ENCODE peak calls at places on chromosomes 12 and 14, in six cellular contexts. One of them, this sample, is unnamed.

GRCh38 chr14:51644215-51644969 is 7.3 kb upstream of the FRMD6 start:
- DNase-seq in NB4: no peak
- DNase-seq in nephron progenitor cell: no peak
- DNase-seq in colonic mucosa: no peak
- DNase-seq in WTC11: no peak
- DNase-seq in Calu3: no peak
- DNase-seq in this sample: no peak

GRCh38 chr12:72075891-72076557 is 137.4 kb downstream of the TPH2 start:
- DNase-seq in NB4: no peak
- DNase-seq in nephron progenitor cell: no peak
- DNase-seq in colonic mucosa: no peak
- DNase-seq in WTC11: no peak
- DNase-seq in Calu3: no peak
- DNase-seq in this sample: no peak

GRCh38 chr14:25049127-25049558 is 804 bp downstream of the STXBP6 start:
- DNase-seq in NB4: no peak
- DNase-seq in nephron progenitor cell: peak; percentile 22
- DNase-seq in colonic mucosa: peak; percentile 45
- DNase-seq in WTC11: no peak
- DNase-seq in Calu3: no peak
- DNase-seq in this sample: no peak

GRCh38 chr14:75143761-75144527 is 17.1 kb upstream of the NEK9 start:
- DNase-seq in NB4: no peak
- DNase-seq in nephron progenitor cell: no peak
- DNase-seq in colonic mucosa: no peak
- DNase-seq in WTC11: no peak
- DNase-seq in Calu3: no peak
- DNase-seq in this sample: no peak

GRCh38 chr12:66915312-66915904 is 236.5 kb upstream of the GRIP1 start:
- DNase-seq in NB4: no peak
- DNase-seq in nephron progenitor cell: no peak
- DNase-seq in colonic mucosa: no peak
- DNase-seq in WTC11: no peak
- DNase-seq in Calu3: no peak
- DNase-seq in this sample: no peak

GRCh38 chr14:98270201-98270600 is 1001.8 kb downstream of the BCL11B start:
- DNase-seq in NB4: no peak
- DNase-seq in nephron progenitor cell: no peak
- DNase-seq in colonic mucosa: no peak
- DNase-seq in WTC11: no peak
- DNase-seq in Calu3: no peak
- DNase-seq in this sample: no peak

GRCh38 chr14:88791629-88792571 is 853 bp downstream of the EML5 start:
- DNase-seq in NB4: peak; percentile 3
- DNase-seq in nephron progenitor cell: peak; percentile 13
- DNase-seq in colonic mucosa: peak; percentile 30
- DNase-seq in WTC11: peak; percentile 18
- DNase-seq in Calu3: peak; percentile 12
- DNase-seq in this sample: peak; percentile 5

GRCh38 chr12:26936559-26937442 is 980 bp downstream of the INTS13 start:
- DNase-seq in NB4: peak; percentile 70
- DNase-seq in nephron progenitor cell: no peak
- DNase-seq in colonic mucosa: no peak
- DNase-seq in WTC11: no peak
- DNase-seq in Calu3: no peak
- DNase-seq in this sample: no peak

GRCh38 chr12:98516184-98516873 is 939 bp downstream of the TMPO start:
- DNase-seq in NB4: peak; percentile 99
- DNase-seq in nephron progenitor cell: peak; percentile 73
- DNase-seq in colonic mucosa: peak; percentile 86
- DNase-seq in WTC11: peak; percentile 72
- DNase-seq in Calu3: peak; percentile 86
- DNase-seq in this sample: peak; percentile 86

GRCh38 chr12:105418232-105418631 is 87.7 kb downstream of the C12orf75 start:
- DNase-seq in NB4: no peak
- DNase-seq in nephron progenitor cell: no peak
- DNase-seq in colonic mucosa: no peak
- DNase-seq in WTC11: no peak
- DNase-seq in Calu3: peak; percentile 44
- DNase-seq in this sample: no peak

GRCh38 chr12:68805592-68806120 is 2.3 kb upstream of the MDM2 start:
- DNase-seq in NB4: no peak
- DNase-seq in nephron progenitor cell: no peak
- DNase-seq in colonic mucosa: no peak
- DNase-seq in WTC11: no peak
- DNase-seq in Calu3: no peak
- DNase-seq in this sample: no peak

GRCh38 chr14:56341766-56342418 is 223.7 kb downstream of the PELI2 start:
- DNase-seq in NB4: no peak
- DNase-seq in nephron progenitor cell: peak; percentile 23
- DNase-seq in colonic mucosa: no peak
- DNase-seq in WTC11: no peak
- DNase-seq in Calu3: no peak
- DNase-seq in this sample: no peak

GRCh38 chr14:92670177-92670576 is 78.2 kb downstream of the LGMN start:
- DNase-seq in NB4: peak; percentile 52
- DNase-seq in nephron progenitor cell: no peak
- DNase-seq in colonic mucosa: no peak
- DNase-seq in WTC11: no peak
- DNase-seq in Calu3: no peak
- DNase-seq in this sample: no peak

GRCh38 chr12:38949363-38949762 is 44.0 kb upstream of the CPNE8 start:
- DNase-seq in NB4: no peak
- DNase-seq in nephron progenitor cell: no peak
- DNase-seq in colonic mucosa: no peak
- DNase-seq in WTC11: no peak
- DNase-seq in Calu3: no peak
- DNase-seq in this sample: no peak

GRCh38 chr12:99009654-99010296 is 364.7 kb downstream of the APAF1 start:
- DNase-seq in NB4: no peak
- DNase-seq in nephron progenitor cell: no peak
- DNase-seq in colonic mucosa: no peak
- DNase-seq in WTC11: no peak
- DNase-seq in Calu3: no peak
- DNase-seq in this sample: no peak

GRCh38 chr12:122167328-122167925 is 6.6 kb downstream of the IL31 start:
- DNase-seq in NB4: no peak
- DNase-seq in nephron progenitor cell: no peak
- DNase-seq in colonic mucosa: no peak
- DNase-seq in WTC11: no peak
- DNase-seq in Calu3: no peak
- DNase-seq in this sample: no peak

GRCh38 chr14:20624495-20625070 is 16.9 kb downstream of the OR6S1 start:
- DNase-seq in NB4: peak; percentile 96
- DNase-seq in nephron progenitor cell: peak; percentile 68
- DNase-seq in colonic mucosa: peak; percentile 86
- DNase-seq in WTC11: peak; percentile 76
- DNase-seq in Calu3: peak; percentile 69
- DNase-seq in this sample: peak; percentile 56

GRCh38 chr14:52325126-52325525 is 11.0 kb downstream of the PTGER2 start:
- DNase-seq in NB4: peak; percentile 68
- DNase-seq in nephron progenitor cell: no peak
- DNase-seq in colonic mucosa: no peak
- DNase-seq in WTC11: no peak
- DNase-seq in Calu3: no peak
- DNase-seq in this sample: peak; percentile 72

GRCh38 chr14:103625361-103626095 is 3.5 kb upstream of the KLC1 start:
- DNase-seq in NB4: peak; percentile 61
- DNase-seq in nephron progenitor cell: no peak
- DNase-seq in colonic mucosa: peak; percentile 19
- DNase-seq in WTC11: no peak
- DNase-seq in Calu3: no peak
- DNase-seq in this sample: no peak

GRCh38 chr12:54593135-54593534 is 4.7 kb upstream of the PPP1R1A start:
- DNase-seq in NB4: peak; percentile 76
- DNase-seq in nephron progenitor cell: no peak
- DNase-seq in colonic mucosa: no peak
- DNase-seq in WTC11: no peak
- DNase-seq in Calu3: no peak
- DNase-seq in this sample: no peak

GRCh38 chr12:65605019-65605418 is 219.3 kb upstream of the HMGA2 start:
- DNase-seq in NB4: no peak
- DNase-seq in nephron progenitor cell: no peak
- DNase-seq in colonic mucosa: no peak
- DNase-seq in WTC11: no peak
- DNase-seq in Calu3: no peak
- DNase-seq in this sample: no peak

GRCh38 chr14:94539181-94539580 is 22.1 kb upstream of the SERPINA4 start:
- DNase-seq in NB4: no peak
- DNase-seq in nephron progenitor cell: no peak
- DNase-seq in colonic mucosa: no peak
- DNase-seq in WTC11: no peak
- DNase-seq in Calu3: no peak
- DNase-seq in this sample: no peak

GRCh38 chr14:96911499-96912130 is 114.4 kb downstream of the VRK1 start:
- DNase-seq in NB4: no peak
- DNase-seq in nephron progenitor cell: no peak
- DNase-seq in colonic mucosa: no peak
- DNase-seq in WTC11: no peak
- DNase-seq in Calu3: no peak
- DNase-seq in this sample: no peak

GRCh38 chr12:117408161-117408791 is 46.9 kb upstream of the NOS1 start:
- DNase-seq in NB4: no peak
- DNase-seq in nephron progenitor cell: no peak
- DNase-seq in colonic mucosa: peak; percentile 19
- DNase-seq in WTC11: no peak
- DNase-seq in Calu3: no peak
- DNase-seq in this sample: no peak

GRCh38 chr12:9787340-9787737 is 26.6 kb upstream of the CD69 start:
- DNase-seq in NB4: no peak
- DNase-seq in nephron progenitor cell: no peak
- DNase-seq in colonic mucosa: no peak
- DNase-seq in WTC11: no peak
- DNase-seq in Calu3: no peak
- DNase-seq in this sample: no peak

GRCh38 chr14:37597538-37598084 is 2.2 kb downstream of the TTC6 start:
- DNase-seq in NB4: no peak
- DNase-seq in nephron progenitor cell: peak; percentile 53
- DNase-seq in colonic mucosa: peak; percentile 78
- DNase-seq in WTC11: peak; percentile 72
- DNase-seq in Calu3: no peak
- DNase-seq in this sample: no peak

GRCh38 chr14:63308723-63309317 is 9.9 kb downstream of the GPHB5 start:
- DNase-seq in NB4: peak; percentile 12
- DNase-seq in nephron progenitor cell: peak; percentile 22
- DNase-seq in colonic mucosa: no peak
- DNase-seq in WTC11: peak; percentile 62
- DNase-seq in Calu3: peak; percentile 66
- DNase-seq in this sample: peak; percentile 22
- TF ChIP-seq CTCF in NB4: peak; percentile 52
- TF ChIP-seq CTCF in nephron progenitor cell: peak; percentile 61
- TF ChIP-seq CTCF in colonic mucosa: no peak
- TF ChIP-seq CTCF in WTC11: peak; percentile 32
- TF ChIP-seq CTCF in Calu3: peak; percentile 69
- TF ChIP-seq CTCF in this sample: peak; percentile 45

GRCh38 chr12:100058482-100059029 is 73.8 kb upstream of the ANKS1B start:
- DNase-seq in NB4: peak; percentile 13
- DNase-seq in nephron progenitor cell: no peak
- DNase-seq in colonic mucosa: no peak
- DNase-seq in WTC11: no peak
- DNase-seq in Calu3: no peak
- DNase-seq in this sample: peak; percentile 18
- TF ChIP-seq CTCF in NB4: no peak
- TF ChIP-seq CTCF in nephron progenitor cell: no peak
- TF ChIP-seq CTCF in colonic mucosa: no peak
- TF ChIP-seq CTCF in WTC11: no peak
- TF ChIP-seq CTCF in Calu3: no peak
- TF ChIP-seq CTCF in this sample: peak; percentile 25

GRCh38 chr12:57605308-57606015 is 838 bp downstream of the DTX3 start:
- DNase-seq in NB4: no peak
- DNase-seq in nephron progenitor cell: peak; percentile 37
- DNase-seq in colonic mucosa: peak; percentile 50
- DNase-seq in WTC11: no peak
- DNase-seq in Calu3: no peak
- DNase-seq in this sample: peak; percentile 28
- TF ChIP-seq CTCF in NB4: no peak
- TF ChIP-seq CTCF in nephron progenitor cell: no peak
- TF ChIP-seq CTCF in colonic mucosa: no peak
- TF ChIP-seq CTCF in WTC11: no peak
- TF ChIP-seq CTCF in Calu3: no peak
- TF ChIP-seq CTCF in this sample: no peak

GRCh38 chr12:28963554-28963953 is 185.5 kb upstream of the FAR2 start:
- DNase-seq in NB4: peak; percentile 57
- DNase-seq in nephron progenitor cell: no peak
- DNase-seq in colonic mucosa: no peak
- DNase-seq in WTC11: no peak
- DNase-seq in Calu3: no peak
- DNase-seq in this sample: no peak
- TF ChIP-seq CTCF in NB4: peak; percentile 42
- TF ChIP-seq CTCF in nephron progenitor cell: peak; percentile 18
- TF ChIP-seq CTCF in colonic mucosa: no peak
- TF ChIP-seq CTCF in WTC11: no peak
- TF ChIP-seq CTCF in Calu3: no peak
- TF ChIP-seq CTCF in this sample: no peak

GRCh38 chr12:52975204-52975603 is 26.3 kb downstream of the KRT18 start:
- DNase-seq in NB4: no peak
- DNase-seq in nephron progenitor cell: no peak
- DNase-seq in colonic mucosa: peak; percentile 52
- DNase-seq in WTC11: no peak
- DNase-seq in Calu3: no peak
- DNase-seq in this sample: no peak

GRCh38 chr12:52971701-52972329 is 22.9 kb downstream of the KRT18 start:
- DNase-seq in NB4: no peak
- DNase-seq in nephron progenitor cell: no peak
- DNase-seq in colonic mucosa: peak; percentile 57
- DNase-seq in WTC11: no peak
- DNase-seq in Calu3: peak; percentile 49
- DNase-seq in this sample: no peak

GRCh38 chr12:52976574-52977071 is 27.7 kb downstream of the KRT18 start:
- DNase-seq in NB4: no peak
- DNase-seq in nephron progenitor cell: peak; percentile 50
- DNase-seq in colonic mucosa: no peak
- DNase-seq in WTC11: no peak
- DNase-seq in Calu3: no peak
- DNase-seq in this sample: no peak

GRCh38 chr12:52977195-52977594 is 28.3 kb downstream of the KRT18 start:
- DNase-seq in NB4: no peak
- DNase-seq in nephron progenitor cell: no peak
- DNase-seq in colonic mucosa: no peak
- DNase-seq in WTC11: no peak
- DNase-seq in Calu3: no peak
- DNase-seq in this sample: no peak

DNA sequence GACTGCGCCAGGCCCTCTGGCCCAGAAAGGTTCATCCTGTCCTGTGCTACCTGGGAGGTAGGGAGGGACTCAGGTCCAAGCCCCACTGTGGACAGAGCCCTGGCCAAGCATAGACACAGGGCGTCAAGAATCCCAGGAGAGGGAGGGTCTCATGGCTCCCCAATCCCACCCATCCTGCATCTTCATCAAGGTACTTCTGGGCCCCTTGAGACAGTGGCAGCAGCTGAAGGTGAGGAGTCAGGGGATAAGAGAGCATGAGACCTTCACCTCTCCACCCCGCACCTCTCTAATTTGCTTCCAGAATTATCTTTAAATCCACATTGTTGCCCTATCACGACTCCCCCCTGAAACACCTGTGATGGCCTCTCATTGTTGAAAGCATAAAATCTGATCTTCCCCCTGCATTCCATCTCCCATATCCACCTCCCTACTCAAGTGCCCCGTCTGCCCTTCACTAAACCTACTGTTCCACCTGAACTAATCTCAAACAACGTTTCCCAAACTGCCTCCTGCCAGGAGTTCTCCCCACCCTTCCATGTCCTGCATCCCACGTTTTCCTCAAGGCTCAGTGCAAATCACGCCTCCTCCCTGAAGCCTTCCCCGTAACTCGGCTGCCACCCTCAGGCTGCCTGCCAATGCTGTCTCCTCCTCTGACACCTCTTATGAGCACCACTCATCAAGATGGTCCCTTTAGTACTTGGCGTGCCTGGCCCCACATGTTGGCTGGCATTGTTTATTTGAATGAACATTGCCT is 27.1 kb downstream of the KRT18 start:
- DNase-seq in NB4: no peak
- DNase-seq in nephron progenitor cell: no peak
- DNase-seq in colonic mucosa: peak; percentile 85
- DNase-seq in WTC11: peak; percentile 63
- DNase-seq in Calu3: peak; percentile 77
- DNase-seq in this sample: no peak
- TF ChIP-seq CTCF in NB4: no peak
- TF ChIP-seq CTCF in nephron progenitor cell: peak; percentile 13
- TF ChIP-seq CTCF in colonic mucosa: peak; percentile 30
- TF ChIP-seq CTCF in WTC11: no peak
- TF ChIP-seq CTCF in Calu3: no peak
- TF ChIP-seq CTCF in this sample: no peak

This sample was measured in GM10248.